ENCODE peak calls at places on chromosomes 1 and 21, in four cellular contexts. C is DMS79 treated with DMSO at 0.1 percent for 48 hours; V is HT1080; H is activated T-cell treated with anti-CD3 and anti-CD28 coated beads, Interleukin-2, amount 50 U/mL, for 72 hours. Q is an unnamed sample.

GRCh38 chr1:106608836-106609235 is 447.6 kb upstream of the PRMT6 start:
- DNase-seq in H (no peak), C (no peak), V (no peak), Q (no peak)

GRCh38 chr1:161091796-161092507 is 2.6 kb upstream of the NECTIN4 start:
- DNase-seq in H (no peak), C (no peak), V (no peak), Q (no peak)

GRCh38 chr1:185998391-185998790 is 264.2 kb downstream of the HMCN1 start:
- DNase-seq in V (no peak), C (no peak), H (no peak), Q (no peak)

GRCh38 chr21:42455196-42455595 is 40.8 kb downstream of the RSPH1 start:
- DNase-seq in H (no peak), V (no peak), C (no peak), Q (no peak)

GRCh38 chr21:34558166-34558565 is 46.2 kb upstream of the KCNE1 start:
- DNase-seq in V (no peak), H (no peak), C (peak), Q (no peak)

GRCh38 chr1:96333522-96334235 is 387.9 kb upstream of the PTBP2 start:
- DNase-seq in V (peak), C (no peak), H (no peak), Q (no peak)

GRCh38 chr1:67908260-67908936 is 75.1 kb upstream of the GNG12 start:
- DNase-seq in H (no peak), V (peak), C (no peak), Q (no peak)

GRCh38 chr1:98278055-98278454 is 357.2 kb upstream of the DPYD start:
- DNase-seq in C (no peak), V (no peak), H (no peak), Q (no peak)

GRCh38 chr1:182149411-182149965 is 88.0 kb upstream of the ZNF648 start:
- DNase-seq in H (peak), C (no peak), V (peak), Q (peak)

GRCh38 chr1:160768295-160768657 is 27.7 kb upstream of the LY9 start:
- DNase-seq in H (peak), V (peak), C (no peak), Q (no peak)

GRCh38 chr1:89719502-89720306 is 86.8 kb downstream of the LRRC8C start:
- DNase-seq in H (peak), V (no peak), C (peak), Q (no peak)

GRCh38 chr21:18356801-18357200 is 46.8 kb downstream of the TMPRSS15 start:
- DNase-seq in V (no peak), C (no peak), H (no peak), Q (no peak)

GRCh38 chr1:39080884-39081265 is 54.7 kb downstream of the NDUFS5 start:
- DNase-seq in V (no peak), H (no peak), C (no peak), Q (no peak)

GRCh38 chr1:48109390-48110009 is 112.3 kb upstream of the TRABD2B start:
- DNase-seq in H (peak), C (peak), V (peak), Q (peak)

GRCh38 chr1:18160290-18160942 is 52.8 kb downstream of the IGSF21 start:
- DNase-seq in H (no peak), C (no peak), V (no peak), Q (peak)

GRCh38 chr1:40873863-40874472 is 11.8 kb upstream of the CITED4 start:
- DNase-seq in V (peak), C (no peak), H (no peak), Q (no peak)

GRCh38 chr1:230917284-230918135 is 49.2 kb upstream of the C1orf198 start:
- DNase-seq in C (peak), H (peak), V (peak), Q (peak)

GRCh38 chr1:121458291-121459048 is 273.7 kb downstream of the SRGAP2C start:
- DNase-seq in H (no peak), C (no peak), V (no peak), Q (no peak)

GRCh38 chr1:160078392-160079195 is 2.7 kb upstream of the KCNJ9 start:
- DNase-seq in H (peak), C (no peak), V (peak), Q (no peak)

GRCh38 chr1:224160171-224160682 is 22.8 kb upstream of the DEGS1 start:
- DNase-seq in V (no peak), C (no peak), H (no peak), Q (no peak)

GRCh38 chr1:183023601-183024351 is 556 bp downstream of the LAMC1 start:
- DNase-seq in H (peak), V (peak), C (peak), Q (peak)

GRCh38 chr21:31334648-31335121 is 9.4 kb downstream of the TIAM1 start:
- DNase-seq in C (no peak), H (no peak), V (no peak), Q (peak)

GRCh38 chr1:35718492-35719336 is at the start of gene C1orf216:
- DNase-seq in H (peak), V (peak), C (peak), Q (peak)

GRCh38 chr1:32989160-32989894 is 24.7 kb upstream of the RNF19B start:
- DNase-seq in C (no peak), H (peak), V (peak), Q (no peak)

GRCh38 chr1:20107351-20107750 is 12.0 kb downstream of the PLA2G2D start:
- DNase-seq in H (no peak), C (no peak), V (no peak), Q (no peak)